ENCODE peak calls at places on chromosomes 11 and 22, in ten cellular contexts. R is SK-N-SH; U is dorsolateral prefrontal cortex; A is CD4-positive, alpha-beta T cell; T is keratinocyte; S is brain microvascular endothelial cell; I is right cardiac atrium; V is spleen; P is stomach; G is body of pancreas. X is an unnamed sample.

GRCh38 chr22:41922336-41922735 is 4.3 kb downstream of the TNFRSF13C start:
- DNase-seq in R (no peak), U (no peak), A (no peak), T (no peak), S (no peak), I (no peak), V (peak; percentile 64), P (no peak), G (no peak), X (no peak)

GRCh38 chr11:133901316-133901715 is 55.5 kb downstream of the IGSF9B start:
- DNase-seq in R (no peak), U (peak; percentile 19), A (no peak), T (no peak), S (no peak), I (no peak), V (peak; percentile 52), P (no peak), G (no peak), X (no peak)

GRCh38 chr22:20524004-20524481 is 16.6 kb downstream of the MED15 start:
- DNase-seq in R (peak; percentile 49), U (no peak), A (no peak), T (no peak), S (no peak), I (no peak), V (no peak), P (no peak), G (no peak), X (no peak)

GRCh38 chr11:117143390-117143789 is 697 bp upstream of the PAFAH1B2 start:
- DNase-seq in R (peak; percentile 59), U (peak; percentile 68), A (peak; percentile 7), T (no peak), S (peak; percentile 56), I (peak; percentile 82), V (no peak), P (peak; percentile 64), G (peak; percentile 81), X (no peak)

GRCh38 chr11:106156290-106156937 is 79.0 kb downstream of the AASDHPPT start:
- DNase-seq in R (peak; percentile 27), U (no peak), A (no peak), T (peak; percentile 28), S (peak; percentile 67), I (no peak), V (no peak), P (peak; percentile 34), G (peak; percentile 57), X (no peak)

GRCh38 chr22:41074466-41074865 is 17.9 kb upstream of the EP300 start:
- DNase-seq in R (no peak), U (no peak), A (no peak), T (no peak), S (no peak), I (no peak), V (no peak), P (no peak), G (no peak), X (no peak)

GRCh38 chr22:28009272-28009827 is 90.3 kb upstream of the PITPNB start:
- DNase-seq in R (peak; percentile 89), U (peak; percentile 77), A (peak; percentile 68), T (peak; percentile 42), S (peak; percentile 84), I (peak; percentile 87), V (peak; percentile 90), P (peak; percentile 75), G (peak; percentile 83), X (no peak)

GRCh38 chr22:45211848-45212247 is 28.8 kb downstream of the KIAA0930 start:
- DNase-seq in R (no peak), U (no peak), A (no peak), T (no peak), S (no peak), I (no peak), V (peak; percentile 53), P (no peak), G (no peak), X (no peak)

GRCh38 chr22:36873614-36874308 is 13.0 kb downstream of the NCF4 start:
- DNase-seq in R (peak; percentile 62), U (no peak), A (no peak), T (peak; percentile 41), S (peak; percentile 33), I (peak; percentile 55), V (peak; percentile 85), P (peak; percentile 62), G (peak; percentile 56), X (peak; percentile 59)

GRCh38 chr22:49153921-49154320 is 673.8 kb downstream of the BRD1 start:
- DNase-seq in R (no peak), U (no peak), A (no peak), T (no peak), S (no peak), I (no peak), V (peak; percentile 55), P (no peak), G (no peak), X (no peak)

GRCh38 chr11:114183041-114183511 is 113.1 kb upstream of the NNMT start:
- DNase-seq in R (no peak), U (no peak), A (peak; percentile 59), T (no peak), S (no peak), I (peak; percentile 80), V (peak; percentile 89), P (no peak), G (peak; percentile 42), X (no peak)

GRCh38 chr22:23218867-23219251 is 38.5 kb downstream of the BCR start:
- DNase-seq in R (peak; percentile 60), U (no peak), A (no peak), T (no peak), S (no peak), I (peak; percentile 75), V (peak; percentile 93), P (peak; percentile 67), G (peak; percentile 63), X (no peak)

GRCh38 chr22:23537421-23537820 is 42.7 kb downstream of the IGLL1 start:
- DNase-seq in R (no peak), U (peak; percentile 15), A (no peak), T (no peak), S (no peak), I (no peak), V (peak; percentile 47), P (no peak), G (no peak), X (no peak)

GRCh38 chr11:62400760-62401159 is 18.1 kb upstream of the SCGB1A1 start:
- DNase-seq in R (peak; percentile 93), U (peak; percentile 73), A (no peak), T (no peak), S (peak; percentile 29), I (peak; percentile 96), V (peak; percentile 65), P (peak; percentile 54), G (peak; percentile 44), X (no peak)

GRCh38 chr11:124441081-124441480 is 4.4 kb downstream of the OR8B8 start:
- DNase-seq in R (no peak), U (no peak), A (no peak), T (no peak), S (no peak), I (no peak), V (no peak), P (no peak), G (no peak), X (no peak)

GRCh38 chr11:31817054-31817620 is 6.0 kb upstream of the PAX6 start:
- DNase-seq in R (peak; percentile 38), U (no peak), A (no peak), T (no peak), S (no peak), I (no peak), V (peak; percentile 64), P (no peak), G (no peak), X (no peak)
- H3K27ac ChIP-seq in R (no peak overlapping the region), U (peak overlapping the region; percentile 78), A (no peak overlapping the region), T (no peak overlapping the region), S (no peak overlapping the region), I (no peak overlapping the region), V (no peak overlapping the region), P (no peak overlapping the region), G (no peak overlapping the region), X (no peak overlapping the region)

GRCh38 chr11:2933376-2934056 is 4.3 kb upstream of the PHLDA2 start:
- DNase-seq in R (peak; percentile 44), U (peak; percentile 48), A (no peak), T (peak; percentile 96), S (no peak), I (peak; percentile 89), V (peak; percentile 91), P (peak; percentile 84), G (peak; percentile 41), X (peak; percentile 98)

GRCh38 chr11:2932850-2933251 is 3.6 kb upstream of the PHLDA2 start:
- DNase-seq in R (peak; percentile 25), U (peak; percentile 23), A (no peak), T (no peak), S (peak; percentile 61), I (peak; percentile 61), V (peak; percentile 76), P (no peak), G (peak; percentile 6), X (no peak)

GRCh38 chr11:2931416-2931746 is 2.2 kb upstream of the PHLDA2 start:
- DNase-seq in R (peak; percentile 28), U (peak; percentile 11), A (no peak), T (no peak), S (no peak), I (no peak), V (no peak), P (no peak), G (no peak), X (no peak)

GRCh38 chr11:2930705-2931415 is 1.6 kb upstream of the PHLDA2 start:
- DNase-seq in R (peak; percentile 84), U (peak; percentile 27), A (peak; percentile 39), T (no peak), S (peak; percentile 24), I (peak; percentile 77), V (peak; percentile 89), P (peak; percentile 91), G (peak; percentile 92), X (no peak)

GRCh38 chr11:2931771-2932738 is 2.8 kb upstream of the PHLDA2 start:
- DNase-seq in R (peak; percentile 29), U (peak; percentile 13), A (no peak), T (no peak), S (no peak), I (peak; percentile 45), V (peak; percentile 65), P (no peak), G (no peak), X (no peak)
- H3K27ac ChIP-seq in R (no peak overlapping the region), U (no peak overlapping the region), A (no peak overlapping the region), T (peak overlapping the region; percentile 96), S (no peak overlapping the region), I (no peak overlapping the region), V (no peak overlapping the region), P (no peak overlapping the region), G (no peak overlapping the region), X (peak overlapping the region; percentile 98)

DNA sequence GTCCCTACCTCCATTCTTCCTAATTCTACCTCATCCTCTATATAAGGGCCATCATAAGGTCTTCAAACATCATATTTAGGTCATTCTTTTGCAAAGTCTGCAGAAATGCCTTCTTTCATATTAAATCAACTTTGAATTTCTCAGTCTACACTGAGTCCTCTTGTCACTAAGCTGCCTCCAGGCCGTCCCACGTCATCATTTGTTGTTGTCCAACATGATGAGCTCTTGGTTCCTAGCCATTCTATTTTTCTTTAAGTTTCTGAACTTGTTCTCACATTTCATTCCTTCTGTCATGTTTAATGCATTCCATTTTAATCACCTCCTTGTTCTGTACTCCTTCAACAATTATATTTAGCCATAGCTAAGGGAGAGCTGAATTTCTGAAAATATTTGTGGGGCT is 59.2 kb upstream of the PGR start:
- DNase-seq in R (no peak), U (no peak), A (no peak), T (no peak), S (no peak), I (no peak), V (no peak), P (no peak), G (no peak), X (no peak)
- H3K27ac ChIP-seq in R (no peak overlapping the region), U (no peak overlapping the region), A (no peak overlapping the region), T (no peak overlapping the region), S (no peak overlapping the region), I (no peak overlapping the region), V (no peak overlapping the region), P (no peak overlapping the region), G (no peak overlapping the region), X (no peak overlapping the region)

GRCh38 chr22:30195245-30196140 is 51.1 kb downstream of the LIF start:
- DNase-seq in R (no peak), U (no peak), A (no peak), T (no peak), S (peak; percentile 58), I (no peak), V (no peak), P (no peak), G (no peak), X (no peak)
- H3K27ac ChIP-seq in R (peak overlapping the region; percentile 75), U (peak overlapping the region; percentile 40), A (no peak overlapping the region), T (peak overlapping the region; percentile 99), S (peak overlapping the region; percentile 100), I (peak overlapping the region; percentile 66), V (peak overlapping the region; percentile 88), P (peak overlapping the region; percentile 81), G (peak overlapping the region; percentile 71), X (peak overlapping the region; percentile 97)

X was measured in epithelial cell of prostate.